ENCODE peak calls at places on chromosomes 4 and X, in eight cellular contexts. Q is mesenchymal stem cell; A is anterior cingulate cortex; L is foreskin melanocyte; J is foreskin fibroblast; Z is Right ventricle myocardium superior; E is NCI-H1694 treated with DMSO at 0.1 percent for 48 hours; P is stimulated activated CD8-positive, alpha-beta memory T cell treated with anti-CD3 and anti-CD28 coated beads, Interleukin-15, amount 100 ng/mL, for 24 hours. N is an unnamed sample.

GRCh38 chr4:141909541-141909940 is 273.2 kb downstream of the IL15 start:
- DNase-seq in Z (no peak), J (peak; percentile 54), Q (no peak), L (no peak), A (no peak), P (no peak), E (no peak), N (no peak)

GRCh38 chr4:105765690-105766407 is 57.3 kb downstream of the GSTCD start:
- DNase-seq in L (no peak), Z (no peak), P (no peak), Q (peak; percentile 87), E (no peak), A (no peak), J (peak; percentile 90), N (no peak)

GRCh38 chr4:92091335-92091734 is 212.4 kb upstream of the GRID2 start:
- DNase-seq in E (no peak), P (no peak), Q (no peak), A (no peak), J (no peak), Z (no peak), L (peak; percentile 29), N (no peak)

GRCh38 chrX:122625821-122626220 is 558.3 kb upstream of the GRIA3 start:
- DNase-seq in E (no peak), Q (peak; percentile 3), L (no peak), A (no peak), J (peak; percentile 91), P (no peak), Z (no peak), N (no peak)

GRCh38 chrX:151974336-151975227 is at the start of gene GABRE:
- DNase-seq in Q (peak; percentile 22), J (peak; percentile 77), A (no peak), Z (peak; percentile 66), L (no peak), E (no peak), P (no peak), N (no peak)

GRCh38 chrX:13760428-13760827 is 25.9 kb downstream of the OFD1 start:
- DNase-seq in Z (no peak), E (no peak), J (no peak), L (no peak), Q (no peak), P (no peak), A (no peak), N (no peak)

GRCh38 chr4:6269651-6270511 is at the start of gene WFS1:
- DNase-seq in Z (peak; percentile 99), E (peak; percentile 81), J (peak; percentile 100), L (peak; percentile 95), Q (peak; percentile 98), A (peak; percentile 80), P (peak; percentile 93), N (peak; percentile 98)

GRCh38 chr4:127783026-127783769 is 1.1 kb downstream of the HSPA4L start:
- DNase-seq in Q (peak; percentile 37), J (peak; percentile 71), E (peak; percentile 12), A (peak; percentile 63), P (no peak), Z (peak; percentile 76), L (no peak), N (peak; percentile 28)

GRCh38 chr4:75995727-75996126 is 5.0 kb upstream of the SDAD1 start:
- DNase-seq in Z (no peak), E (peak; percentile 48), Q (peak; percentile 60), L (no peak), J (peak; percentile 70), A (no peak), P (no peak), N (no peak)

GRCh38 chr4:75834095-75834771 is 68.0 kb downstream of the PPEF2 start:
- DNase-seq in L (no peak), A (no peak), Q (no peak), E (no peak), P (no peak), Z (no peak), J (peak; percentile 62), N (no peak)

GRCh38 chrX:13741695-13742094 is 7.1 kb downstream of the OFD1 start:
- DNase-seq in J (no peak), A (no peak), L (no peak), Z (no peak), Q (no peak), P (no peak), E (no peak), N (no peak)

GRCh38 chr4:102843273-102843672 is 15.9 kb upstream of the UBE2D3 start:
- DNase-seq in E (no peak), L (no peak), J (no peak), Q (no peak), A (no peak), P (no peak), Z (no peak), N (no peak)

GRCh38 chrX:51894697-51895336 is 1.4 kb downstream of the MAGED1 start:
- DNase-seq in Z (no peak), J (peak; percentile 63), Q (peak; percentile 27), L (no peak), E (no peak), P (no peak), A (no peak), N (peak; percentile 1)

GRCh38 chr4:27779827-27780226 is 919.2 kb downstream of the STIM2 start:
- DNase-seq in Z (no peak), J (no peak), A (no peak), Q (no peak), L (no peak), E (no peak), P (no peak), N (no peak)

GRCh38 chr4:3111461-3111860 is 37.0 kb downstream of the HTT start:
- DNase-seq in P (no peak), A (no peak), J (peak; percentile 61), E (no peak), Q (peak; percentile 92), L (no peak), Z (no peak), N (no peak)

GRCh38 chr4:121307441-121308327 is 73.1 kb downstream of the QRFPR start:
- DNase-seq in J (peak; percentile 74), Z (no peak), Q (peak; percentile 56), E (no peak), A (no peak), L (peak; percentile 2), P (no peak), N (no peak)

GRCh38 chrX:78384486-78384885 is 57.1 kb upstream of the CYSLTR1 start:
- DNase-seq in Q (no peak), P (no peak), L (no peak), E (no peak), A (no peak), Z (no peak), J (peak; percentile 15), N (no peak)

GRCh38 chr4:7301126-7301785 is 108.9 kb downstream of the SORCS2 start:
- DNase-seq in Q (no peak), L (no peak), Z (peak; percentile 26), J (no peak), A (no peak), P (no peak), E (no peak), N (no peak)

GRCh38 chr4:48490012-48490679 is at the start of gene ZAR1:
- DNase-seq in P (no peak), E (no peak), J (no peak), A (no peak), Q (no peak), Z (no peak), L (no peak), N (no peak)

GRCh38 chr4:38223801-38224236 is 263.6 kb downstream of the PTTG2 start:
- DNase-seq in J (no peak), P (no peak), Q (no peak), A (no peak), E (no peak), L (peak; percentile 64), Z (no peak), N (peak; percentile 50)

GRCh38 chr4:23766334-23766733 is 123.5 kb downstream of the PPARGC1A start:
- DNase-seq in L (no peak), A (no peak), Q (no peak), E (no peak), P (no peak), J (peak; percentile 11), Z (no peak), N (no peak)

GRCh38 chr4:77146426-77147399 is 10.3 kb upstream of the CCNG2 start:
- DNase-seq in E (no peak), Q (peak; percentile 57), Z (no peak), L (no peak), J (peak; percentile 45), A (no peak), P (no peak), N (no peak)

GRCh38 chrX:149470960-149471359 is 34.1 kb downstream of the IDS start:
- DNase-seq in P (peak; percentile 40), Q (peak; percentile 61), L (peak; percentile 69), Z (peak; percentile 85), A (peak; percentile 29), J (peak; percentile 83), E (peak; percentile 71), N (peak; percentile 68)

GRCh38 chrX:119943185-119943988 is at the start of gene NKAP:
- DNase-seq in Z (peak; percentile 79), E (peak; percentile 84), Q (peak; percentile 94), P (peak; percentile 52), J (peak; percentile 96), L (peak; percentile 87), A (peak; percentile 36), N (peak; percentile 56)

GRCh38 chr4:153997506-153997905 is 208.6 kb upstream of the SFRP2 start:
- DNase-seq in L (no peak), Q (no peak), E (no peak), A (no peak), J (peak; percentile 62), Z (no peak), P (no peak), N (no peak)